ENCODE peak calls at places on chromosomes 4 and X, in six cellular contexts. G, T, O, W, U and R are unnamed samples.

GRCh38 chrX:28058906-28059305 is 77.7 kb upstream of the DCAF8L1 start:
- DNase-seq in W (no peak), O (no peak), G (no peak), U (no peak), T (no peak), R (no peak)

GRCh38 chrX:14497184-14497666 is 32.1 kb upstream of the GLRA2 start:
- DNase-seq in G (no peak), W (no peak), O (no peak), U (no peak), T (no peak), R (no peak)

GRCh38 chr4:15396157-15396800 is 31.6 kb upstream of the C1QTNF7 start:
- DNase-seq in W (peak), T (peak), O (no peak), G (peak), U (peak), R (peak)

GRCh38 chr4:177108708-177109107 is 201.0 kb upstream of the NEIL3 start:
- DNase-seq in U (no peak), O (no peak), G (no peak), W (no peak), T (no peak), R (no peak)

GRCh38 chr4:56360071-56360470 is 27.2 kb downstream of the AASDH start:
- DNase-seq in W (no peak), T (no peak), O (no peak), U (no peak), G (no peak), R (no peak)

GRCh38 chr4:54541426-54542118 is 116.2 kb upstream of the KIT start:
- DNase-seq in T (no peak), U (no peak), G (no peak), W (no peak), O (no peak), R (no peak)

GRCh38 chr4:157739237-157739636 is 433.6 kb downstream of the GASK1B start:
- DNase-seq in G (no peak), U (no peak), O (no peak), T (no peak), W (no peak), R (no peak)

GRCh38 chr4:68390205-68390604 is 40.3 kb upstream of the YTHDC1 start:
- DNase-seq in O (no peak), G (no peak), T (no peak), W (no peak), U (no peak), R (no peak)

GRCh38 chrX:13581554-13581953 is 12.2 kb downstream of the EGFL6 start:
- DNase-seq in U (no peak), T (no peak), W (no peak), G (no peak), O (no peak), R (no peak)

GRCh38 chrX:1294301-1295067 is 25.9 kb downstream of the CSF2RA start:
- DNase-seq in W (no peak), O (no peak), U (no peak), T (no peak), G (no peak), R (no peak)

GRCh38 chr4:41471126-41471665 is 66.8 kb upstream of the LIMCH1 start:
- DNase-seq in W (no peak), T (no peak), O (no peak), U (no peak), G (peak), R (no peak)

GRCh38 chr4:76301068-76301774 is 5.3 kb upstream of the STBD1 start:
- DNase-seq in T (no peak), G (no peak), O (no peak), W (peak), U (no peak), R (no peak)

GRCh38 chr4:8777320-8778196 is 94.1 kb downstream of the HMX1 start:
- DNase-seq in W (no peak), O (no peak), G (no peak), T (no peak), U (peak), R (no peak)

GRCh38 chrX:41116948-41117347 is 31.7 kb downstream of the USP9X start:
- DNase-seq in O (no peak), G (no peak), U (no peak), T (no peak), W (no peak), R (no peak)

GRCh38 chr4:168560184-168560834 is 63.5 kb downstream of the PALLD start:
- DNase-seq in T (no peak), U (no peak), W (no peak), O (no peak), G (no peak), R (no peak)

GRCh38 chr4:189548484-189549160 is 392.1 kb upstream of the FRG1 start:
- DNase-seq in W (no peak), G (no peak), O (no peak), U (no peak), T (no peak), R (no peak)

GRCh38 chr4:94455081-94455480 is 3.3 kb downstream of the PDLIM5 start:
- DNase-seq in G (no peak), O (peak), U (peak), W (no peak), T (no peak), R (no peak)

GRCh38 chrX:25012433-25012735 is 3.4 kb downstream of the ARX start:
- DNase-seq in G (no peak), O (no peak), U (no peak), T (no peak), W (peak), R (no peak)

GRCh38 chr4:100849319-100849718 is 331.5 kb upstream of the EMCN start:
- DNase-seq in U (no peak), G (peak), T (no peak), O (no peak), W (no peak), R (no peak)

GRCh38 chrX:96483642-96484160 is 200.9 kb upstream of the DIAPH2 start:
- DNase-seq in U (no peak), G (no peak), O (no peak), T (no peak), W (no peak), R (no peak)

GRCh38 chrX:30196322-30196721 is 19.0 kb upstream of the MAGEB2 start:
- DNase-seq in W (no peak), T (no peak), O (no peak), G (no peak), U (no peak), R (no peak)

GRCh38 chr4:123421227-123421941 is 24.8 kb downstream of the SPRY1 start:
- DNase-seq in O (no peak), T (no peak), U (no peak), G (no peak), W (peak), R (no peak)

GRCh38 chr4:84418032-84418709 is 80.9 kb downstream of the NKX6-1 start:
- DNase-seq in W (no peak), G (no peak), O (no peak), T (no peak), U (no peak), R (no peak)

GRCh38 chr4:145417348-145418130 is 64.1 kb upstream of the SMAD1 start:
- DNase-seq in U (no peak), T (no peak), W (no peak), O (no peak), G (no peak), R (no peak)

GRCh38 chrX:55007633-55008032 is 7.5 kb downstream of the APEX2 start:
- DNase-seq in W (no peak), U (peak), O (no peak), T (no peak), G (no peak), R (no peak)

GRCh38 chrX:67636532-67636931 is 92.7 kb downstream of the AR start:
- DNase-seq in G (no peak), O (no peak), U (no peak), T (no peak), W (no peak), R (no peak)

GRCh38 chrX:136953867-136954787 is 73.6 kb upstream of the RBMX start:
- DNase-seq in G (peak), O (peak), W (peak), T (peak), U (peak), R (peak)